ENCODE peak calls at places on chromosome 2, in six cellular contexts. Z is endodermal cell, U is cardiac muscle cell, Y is coronary artery, S is AG09309, C is BJ. J is an unnamed sample.

GRCh38 chr2:111709321-111709720 is 174.7 kb downstream of the ANAPC1 start:
- DNase-seq in S (no peak), Y (no peak), C (no peak), Z (no peak), U (no peak), J (no peak)

GRCh38 chr2:141940709-141941108 is 190.1 kb downstream of the LRP1B start:
- DNase-seq in S (no peak), Y (no peak), Z (no peak), C (no peak), U (no peak), J (no peak)

GRCh38 chr2:1781291-1782080 is 37.2 kb upstream of the PXDN start:
- DNase-seq in Z (peak), U (no peak), Y (no peak), C (no peak), S (no peak), J (no peak)

GRCh38 chr2:234249873-234250272 is 199.4 kb downstream of the SPP2 start:
- DNase-seq in U (peak), Z (no peak), Y (no peak), C (peak), S (peak), J (no peak)

GRCh38 chr2:96604104-96604503 is 34.0 kb downstream of the KANSL3 start:
- DNase-seq in U (no peak), Y (no peak), S (no peak), C (no peak), Z (peak), J (no peak)

GRCh38 chr2:109376796-109377495 is 236.8 kb downstream of the SEPTIN10 start:
- DNase-seq in U (no peak), S (no peak), Z (peak), C (no peak), Y (peak), J (peak)

GRCh38 chr2:59025157-59025757 is 784.1 kb upstream of the FANCL start:
- DNase-seq in C (no peak), S (no peak), Z (peak), U (peak), Y (no peak), J (no peak)

GRCh38 chr2:218384975-218385374 is 2.9 kb downstream of the SLC11A1 start:
- DNase-seq in S (no peak), Z (no peak), U (no peak), C (no peak), Y (no peak), J (no peak)

GRCh38 chr2:85273732-85274731 is 53.8 kb downstream of the TGOLN2 start:
- DNase-seq in Y (no peak), S (no peak), Z (peak), U (peak), C (no peak), J (no peak)

GRCh38 chr2:232299927-232300674 is 78.5 kb upstream of the ALPP start:
- DNase-seq in U (no peak), S (no peak), Y (no peak), C (no peak), Z (no peak), J (no peak)

GRCh38 chr2:189144700-189145211 is 34.8 kb downstream of the COL5A2 start:
- DNase-seq in U (peak), S (peak), Y (no peak), Z (no peak), C (peak), J (no peak)

GRCh38 chr2:96802281-96802595 is 13.8 kb upstream of the CNNM3 start:
- DNase-seq in Y (no peak), U (no peak), C (no peak), S (no peak), Z (no peak), J (no peak)

GRCh38 chr2:55175254-55176093 is 56.6 kb downstream of the CLHC1 start:
- DNase-seq in C (no peak), Y (no peak), Z (no peak), U (peak), S (peak), J (no peak)

GRCh38 chr2:37983719-37984118 is 58.6 kb downstream of the RMDN2 start:
- DNase-seq in S (no peak), C (no peak), Z (no peak), Y (no peak), U (no peak), J (no peak)

GRCh38 chr2:37982847-37983246 is 57.8 kb downstream of the RMDN2 start:
- DNase-seq in C (no peak), U (no peak), S (no peak), Y (no peak), Z (no peak), J (no peak)

GRCh38 chr2:37984176-37984575 is 59.1 kb downstream of the RMDN2 start:
- DNase-seq in S (no peak), Z (no peak), U (no peak), C (no peak), Y (no peak), J (no peak)

GRCh38 chr2:37985333-37985732 is 60.2 kb downstream of the RMDN2 start:
- DNase-seq in C (peak), Y (no peak), U (peak), Z (no peak), S (peak), J (no peak)

GRCh38 chr2:37984589-37984988 is 59.5 kb downstream of the RMDN2 start:
- DNase-seq in Z (no peak), C (no peak), S (no peak), Y (no peak), U (peak), J (no peak)
- TF ChIP-seq CTCF in Z (peak), C (no peak), S (peak), Y (no peak), U (peak), J (peak)

DNA sequence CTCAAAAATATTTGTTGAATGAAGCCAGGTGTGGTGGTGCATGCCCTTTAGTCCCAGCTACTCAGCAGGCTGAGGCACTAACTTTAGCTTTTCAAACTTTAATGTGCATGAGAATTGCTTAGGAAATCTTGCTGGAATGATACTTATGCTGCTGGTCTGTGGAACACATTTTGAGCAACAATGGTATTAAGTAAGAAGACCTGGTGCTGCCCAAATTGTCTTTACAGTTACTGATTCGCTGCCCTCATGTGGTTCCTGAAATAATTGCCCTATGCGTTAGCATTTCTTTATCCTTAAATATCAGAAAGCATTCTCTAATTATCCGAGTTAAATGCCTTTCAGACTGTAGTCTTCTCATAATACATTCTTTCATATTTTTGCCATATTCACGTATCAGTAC is 76.0 kb upstream of the SESTD1 start:
- DNase-seq in S (peak), Y (no peak), Z (no peak), U (peak), C (no peak), J (no peak)
- TF ChIP-seq CTCF in S (no peak), Y (no peak), Z (peak), U (peak), C (peak), J (peak)

GRCh38 chr2:134031539-134031938 is 222.3 kb upstream of the MGAT5 start:
- DNase-seq in S (no peak), C (no peak), Z (no peak), U (no peak), Y (no peak), J (no peak)
- TF ChIP-seq CTCF in S (no peak), C (no peak), Z (no peak), U (no peak), Y (no peak), J (no peak)

DNA sequence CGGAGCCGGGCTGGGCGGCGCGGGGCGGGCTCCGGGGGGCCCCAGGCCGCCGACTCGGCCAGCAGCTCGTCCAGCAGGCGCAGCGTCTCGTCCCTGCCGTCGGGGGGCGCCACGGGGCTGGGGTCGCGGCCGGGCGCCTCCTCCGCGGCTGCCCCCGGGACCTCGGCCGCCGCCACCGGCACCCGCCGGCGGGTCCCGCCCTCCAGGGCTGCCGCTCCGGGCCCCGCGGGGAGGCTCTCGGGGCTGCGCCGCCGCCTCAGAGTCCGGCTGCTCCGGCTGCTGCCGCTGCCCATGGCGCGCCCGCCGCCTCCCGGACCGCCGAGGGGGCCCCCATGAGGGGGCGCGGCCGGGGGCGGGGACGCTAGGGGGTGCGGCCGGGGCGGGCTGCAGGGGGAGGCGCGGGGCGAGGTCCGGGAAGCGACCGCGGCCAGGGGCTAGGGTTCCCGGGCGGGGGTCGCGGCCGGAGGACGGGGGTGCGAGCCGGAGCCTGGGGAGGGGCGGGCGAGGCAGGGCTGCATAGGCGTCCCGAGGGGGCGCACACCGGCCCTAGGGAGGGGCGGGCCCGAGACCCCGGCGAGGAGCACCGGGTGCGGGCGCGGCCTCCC is at the start of gene CYS1:
- DNase-seq in S (no peak), Y (no peak), U (peak), Z (peak), C (no peak), J (no peak)
- TF ChIP-seq CTCF in S (no peak), Y (no peak), U (no peak), Z (peak), C (peak), J (no peak)

J was measured in type B pancreatic cell.